ENCODE peak calls at places on chromosomes 12 and 14, in seven cellular contexts. F is neuronal stem cell, N is IMR-90, P is H1, T is mesendoderm, U is H9, L is mesenchymal stem cell. O is an unnamed sample.

GRCh38 chr14:71891970-71892369 is 40.3 kb upstream of the RGS6 start:
- DNase-seq in F (no peak), N (no peak), P (peak), T (peak), U (peak), L (no peak), O (no peak)

GRCh38 chr12:96617178-96617577 is 127.8 kb downstream of the CFAP54 start:
- DNase-seq in F (no peak), N (no peak), P (no peak), T (peak), U (no peak), L (no peak), O (no peak)

GRCh38 chr12:121318121-121318520 is 21.6 kb upstream of the CAMKK2 start:
- DNase-seq in F (no peak), N (no peak), P (no peak), T (no peak), U (no peak), L (no peak), O (no peak)

GRCh38 chr12:112992541-112993398 is 14.5 kb downstream of the OAS2 start:
- DNase-seq in F (peak), N (peak), P (peak), T (peak), U (peak), L (peak), O (peak)

GRCh38 chr12:92673756-92674155 is 29.0 kb upstream of the PLEKHG7 start:
- DNase-seq in F (no peak), N (no peak), P (no peak), T (no peak), U (no peak), L (no peak), O (no peak)

GRCh38 chr12:27780612-27781408 is 774 bp upstream of the MANSC4 start:
- DNase-seq in F (peak), N (peak), P (no peak), T (peak), U (peak), L (peak), O (peak)

GRCh38 chr14:61754627-61755381 is 7.4 kb upstream of the SNAPC1 start:
- DNase-seq in F (no peak), N (peak), P (no peak), T (peak), U (no peak), L (peak), O (no peak)

GRCh38 chr12:55706840-55707671 is 648 bp downstream of the ITGA7 start:
- DNase-seq in F (no peak), N (no peak), P (no peak), T (peak), U (peak), L (no peak), O (no peak)

GRCh38 chr12:120901818-120902217 is 2.3 kb downstream of the SPPL3 start:
- DNase-seq in F (no peak), N (no peak), P (no peak), T (no peak), U (no peak), L (no peak), O (no peak)

GRCh38 chr12:130463259-130463658 is 125.6 kb downstream of the PIWIL1 start:
- DNase-seq in F (no peak), N (no peak), P (no peak), T (no peak), U (no peak), L (no peak), O (no peak)

GRCh38 chr14:20692111-20692751 is 3.7 kb downstream of the ANG start:
- DNase-seq in F (no peak), N (no peak), P (no peak), T (no peak), U (no peak), L (no peak), O (peak)

GRCh38 chr12:51866762-51867161 is 18.2 kb upstream of the FIGNL2 start:
- DNase-seq in F (no peak), N (no peak), P (no peak), T (no peak), U (no peak), L (no peak), O (peak)

GRCh38 chr12:105427883-105428282 is 97.4 kb downstream of the C12orf75 start:
- DNase-seq in F (no peak), N (peak), P (no peak), T (peak), U (no peak), L (peak), O (no peak)

GRCh38 chr12:62260733-62261683 is 804 bp downstream of the USP15 start:
- DNase-seq in F (peak), N (peak), P (no peak), T (peak), U (no peak), L (peak), O (peak)

GRCh38 chr14:25800841-25801240 is 750.9 kb upstream of the STXBP6 start:
- DNase-seq in F (no peak), N (no peak), P (no peak), T (no peak), U (no peak), L (no peak), O (no peak)

GRCh38 chr14:23095196-23096108 is at the start of gene C14orf119:
- DNase-seq in F (peak), N (peak), P (peak), T (peak), U (peak), L (peak), O (peak)

GRCh38 chr14:93772263-93772662 is 16.0 kb downstream of the PRIMA1 start:
- DNase-seq in F (no peak), N (no peak), P (no peak), T (no peak), U (no peak), L (no peak), O (no peak)

GRCh38 chr12:16555630-16556029 is 50.3 kb downstream of the LMO3 start:
- DNase-seq in F (no peak), N (peak), P (no peak), T (peak), U (peak), L (peak), O (peak)

GRCh38 chr12:10853746-10854145 is 4.5 kb upstream of the PRR4 start:
- DNase-seq in F (no peak), N (no peak), P (no peak), T (no peak), U (no peak), L (no peak), O (no peak)

GRCh38 chr14:54169254-54169924 is 212.8 kb upstream of the BMP4 start:
- DNase-seq in F (no peak), N (peak), P (no peak), T (no peak), U (no peak), L (peak), O (no peak)

GRCh38 chr12:122080149-122081107 is 1.9 kb downstream of the MLXIP start:
- DNase-seq in F (no peak), N (peak), P (no peak), T (peak), U (no peak), L (peak), O (no peak)

GRCh38 chr12:123748661-123749060 is 13.4 kb upstream of the DNAH10 start:
- DNase-seq in F (no peak), N (peak), P (no peak), T (no peak), U (no peak), L (no peak), O (no peak)

GRCh38 chr12:4153343-4153892 is 120.1 kb upstream of the CCND2 start:
- DNase-seq in F (no peak), N (no peak), P (no peak), T (peak), U (no peak), L (no peak), O (no peak)

GRCh38 chr14:75711796-75712211 is 50.8 kb downstream of the TTLL5 start:
- DNase-seq in F (peak), N (peak), P (peak), T (peak), U (peak), L (peak), O (peak)

GRCh38 chr12:1795785-1796514 is 24.4 kb upstream of the LRTM2 start:
- DNase-seq in F (peak), N (peak), P (peak), T (peak), U (peak), L (peak), O (peak)

GRCh38 chr14:90303382-90303943 is 28.3 kb downstream of the NRDE2 start:
- DNase-seq in F (no peak), N (no peak), P (no peak), T (no peak), U (no peak), L (no peak), O (no peak)

GRCh38 chr14:90300649-90301048 is 31.1 kb downstream of the NRDE2 start:
- DNase-seq in F (no peak), N (peak), P (no peak), T (peak), U (no peak), L (peak), O (no peak)

GRCh38 chr14:90301580-90302181 is 30.1 kb downstream of the NRDE2 start:
- DNase-seq in F (no peak), N (peak), P (no peak), T (peak), U (no peak), L (peak), O (peak)

GRCh38 chr14:90301122-90301521 is 30.6 kb downstream of the NRDE2 start:
- DNase-seq in F (no peak), N (no peak), P (no peak), T (no peak), U (no peak), L (no peak), O (no peak)

GRCh38 chr14:90302529-90303303 is 29.0 kb downstream of the NRDE2 start:
- DNase-seq in F (no peak), N (no peak), P (no peak), T (peak), U (no peak), L (no peak), O (no peak)
- H3K23ac ChIP-seq in F (no peak), N (no peak), P (no peak), T (no peak), U (no peak), L (no peak), O (no peak)

DNA sequence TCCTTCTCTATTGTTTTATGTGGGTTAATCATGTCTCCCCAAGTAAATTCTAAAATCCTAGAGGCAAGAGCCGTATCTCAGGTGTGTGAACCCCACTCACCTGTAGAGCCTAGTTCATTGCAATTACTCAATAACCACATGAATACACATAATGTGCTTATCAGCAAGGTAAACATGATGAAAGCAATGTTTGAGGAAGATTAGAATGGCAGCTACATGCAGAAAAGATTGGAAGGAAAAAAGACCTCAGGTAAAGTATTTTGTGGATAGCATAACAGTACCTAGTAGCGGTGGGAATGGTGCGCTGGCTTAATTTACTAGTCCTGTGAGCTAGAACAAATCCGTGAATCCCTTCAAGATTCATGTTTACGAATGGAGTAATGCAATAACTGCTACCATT is 5.3 kb upstream of the KRAS start:
- DNase-seq in F (no peak), N (no peak), P (no peak), T (no peak), U (no peak), L (no peak), O (no peak)
- H2AK5ac ChIP-seq in F (no peak), N (no peak), P (no peak), T (no peak), U (no peak), L (no peak), O (no peak)

GRCh38 chr12:14256555-14257169 is 108.8 kb upstream of the ATF7IP start:
- DNase-seq in F (peak), N (peak), P (no peak), T (peak), U (peak), L (peak), O (peak)

GRCh38 chr12:14258468-14258947 is 107.0 kb upstream of the ATF7IP start:
- DNase-seq in F (no peak), N (peak), P (no peak), T (peak), U (no peak), L (no peak), O (no peak)

GRCh38 chr12:14257303-14257733 is 108.2 kb upstream of the ATF7IP start:
- DNase-seq in F (no peak), N (no peak), P (no peak), T (no peak), U (no peak), L (no peak), O (no peak)

GRCh38 chr12:14257734-14258467 is 107.6 kb upstream of the ATF7IP start:
- DNase-seq in F (peak), N (peak), P (peak), T (peak), U (peak), L (peak), O (peak)

GRCh38 chr12:14256139-14256538 is 109.3 kb upstream of the ATF7IP start:
- DNase-seq in F (no peak), N (peak), P (no peak), T (no peak), U (no peak), L (peak), O (no peak)
- H3K4me2 ChIP-seq in F (no peak), N (no peak), P (no peak), T (no peak), U (no peak), L (no peak), O (no peak)

DNA sequence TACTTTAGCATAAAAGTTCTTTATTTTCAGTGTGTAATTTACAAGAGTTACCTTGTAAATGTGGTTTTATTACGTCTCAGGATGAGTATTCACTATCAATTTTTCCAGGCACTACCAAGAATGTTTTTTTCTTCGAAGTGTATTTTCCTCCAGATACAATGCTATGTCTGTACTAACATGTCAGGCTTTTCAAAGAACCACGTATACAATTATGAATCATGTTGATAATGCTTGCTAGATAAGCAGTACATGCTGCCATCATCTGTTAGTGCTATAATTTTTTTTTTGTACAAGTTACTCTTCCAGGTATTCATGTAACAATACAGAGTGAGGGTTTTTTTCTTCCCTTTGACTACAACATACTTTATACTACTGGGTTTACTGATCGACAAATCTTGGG is 5.6 kb upstream of the KANSL2 start:
- DNase-seq in F (no peak), N (no peak), P (no peak), T (no peak), U (no peak), L (no peak), O (no peak)
- H3K23ac ChIP-seq in F (no peak), N (no peak), P (no peak), T (no peak), U (no peak), L (no peak), O (no peak)

DNA sequence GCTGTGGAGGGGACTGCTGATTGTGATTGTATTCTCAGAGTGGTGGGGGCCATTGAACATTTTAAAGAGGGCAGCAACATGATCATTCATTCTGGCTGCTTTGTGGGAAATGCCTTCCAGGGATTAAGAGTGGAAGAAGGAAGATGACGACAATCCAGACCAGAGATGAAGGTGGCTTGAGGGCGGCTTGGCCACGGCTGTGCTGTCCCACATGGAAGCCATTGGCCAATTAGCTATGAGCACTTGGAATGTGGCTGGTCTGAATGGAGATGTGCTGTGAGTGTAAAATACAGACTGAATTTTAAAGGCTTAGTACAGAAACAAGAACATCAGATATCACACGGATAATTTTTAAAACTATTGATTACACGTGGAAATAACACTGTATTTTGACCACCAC is 19.2 kb upstream of the SLC10A1 start:
- DNase-seq in F (no peak), N (no peak), P (no peak), T (no peak), U (no peak), L (no peak), O (peak)
- H2AK5ac ChIP-seq in F (no peak), N (no peak), P (no peak), T (no peak), U (no peak), L (no peak), O (no peak)

O was measured in trophoblast cell.